ENCODE peak calls at places on chromosomes 3 and 15, in seven cellular contexts. D is activated effector memory CD4-positive, alpha-beta T cell treated with Interleukin-2 at 50 U/mL for 16 hours; J is NCI-H1092; M is omental fat pad; Q is right atrium auricular region; L is ELF-1; B is neural progenitor cell. W is an unnamed sample.

GRCh38 chr15:88221836-88222235 is 34.7 kb downstream of the NTRK3 start:
- DNase-seq in M (no peak), L (no peak), J (no peak), D (no peak), B (no peak), Q (no peak), W (no peak)

GRCh38 chr3:56131976-56132590 is 336.2 kb downstream of the ERC2 start:
- DNase-seq in M (no peak), J (no peak), D (no peak), L (peak; percentile 78), Q (no peak), B (no peak), W (no peak)

GRCh38 chr3:33541918-33542317 is 101.7 kb upstream of the UBP1 start:
- DNase-seq in Q (no peak), B (no peak), M (no peak), J (no peak), L (no peak), D (no peak), W (no peak)

GRCh38 chr15:40240619-40241304 is 1.9 kb downstream of the PAK6 start:
- DNase-seq in J (no peak), Q (peak; percentile 34), D (no peak), B (no peak), L (no peak), M (peak; percentile 7), W (no peak)

GRCh38 chr3:117955196-117955595 is 1079.5 kb downstream of the IGSF11 start:
- DNase-seq in M (no peak), J (peak; percentile 28), B (no peak), D (no peak), L (no peak), Q (no peak), W (no peak)

GRCh38 chr15:82944840-82945239 is 7.7 kb downstream of the HOMER2 start:
- DNase-seq in D (no peak), B (no peak), M (no peak), L (no peak), Q (no peak), J (no peak), W (no peak)

GRCh38 chr3:189298469-189299375 is 127.0 kb downstream of the TPRG1 start:
- DNase-seq in L (no peak), J (no peak), B (no peak), M (no peak), D (no peak), Q (no peak), W (no peak)

GRCh38 chr3:132713977-132714727 is 8.1 kb downstream of the NPHP3 start:
- DNase-seq in D (no peak), L (no peak), M (no peak), B (no peak), Q (no peak), J (no peak), W (no peak)

GRCh38 chr3:119662604-119663377 is 2.4 kb upstream of the POPDC2 start:
- DNase-seq in L (no peak), Q (no peak), J (no peak), B (no peak), D (no peak), M (no peak), W (no peak)

GRCh38 chr3:32859604-32860237 is 41.9 kb downstream of the TRIM71 start:
- DNase-seq in J (no peak), Q (no peak), B (no peak), M (no peak), L (peak; percentile 72), D (no peak), W (no peak)

GRCh38 chr3:5187920-5188418 is 462 bp downstream of the EDEM1 start:
- DNase-seq in L (no peak), Q (no peak), B (peak; percentile 73), M (no peak), J (no peak), D (no peak), W (peak; percentile 60)

GRCh38 chr3:105466072-105466471 is 99.4 kb downstream of the ALCAM start:
- DNase-seq in J (no peak), Q (no peak), D (no peak), B (no peak), M (no peak), L (no peak), W (no peak)

GRCh38 chr3:129942296-129942695 is 32.2 kb upstream of the TRH start:
- DNase-seq in M (peak; percentile 32), Q (peak; percentile 71), J (peak; percentile 46), D (no peak), B (peak; percentile 89), L (peak; percentile 94), W (peak; percentile 24)

GRCh38 chr3:136932518-136932917 is 25.3 kb upstream of the IL20RB start:
- DNase-seq in J (no peak), B (no peak), M (no peak), Q (no peak), D (no peak), L (no peak), W (no peak)

GRCh38 chr3:169769287-169770181 is at the start of gene ACTRT3:
- DNase-seq in D (peak; percentile 46), L (peak; percentile 93), Q (peak; percentile 67), J (peak; percentile 57), B (peak; percentile 92), M (no peak), W (peak; percentile 60)

GRCh38 chr15:95106781-95107180 is 875.4 kb downstream of the MCTP2 start:
- DNase-seq in J (no peak), Q (no peak), L (no peak), D (no peak), M (no peak), B (peak; percentile 22), W (no peak)

GRCh38 chr3:123405021-123405420 is 43.9 kb downstream of the ADCY5 start:
- DNase-seq in Q (no peak), J (no peak), B (no peak), D (no peak), L (no peak), M (no peak), W (no peak)

GRCh38 chr3:66449411-66449931 is 51.4 kb downstream of the LRIG1 start:
- DNase-seq in D (no peak), Q (no peak), B (no peak), M (no peak), L (no peak), J (peak; percentile 57), W (no peak)

GRCh38 chr3:170346481-170347125 is 10.9 kb upstream of the SKIL start:
- DNase-seq in J (no peak), D (no peak), Q (no peak), L (peak; percentile 25), M (no peak), B (no peak), W (no peak)